ENCODE peak calls at places on chromosomes 16 and 17, in four cellular contexts. C is A549, F is WTC11, R is K562. S is an unnamed sample.
A peak's percentile ranks its signal among the peaks of the same experiment; 100 is the strongest.

GRCh38 chr16:2043980-2044451 is 3.6 kb downstream of the NTHL1 start:
- DNase-seq in C (no peak), F (no peak), R (no peak), S (no peak)

GRCh38 chr17:78687944-78688343 is 94.1 kb downstream of the CYTH1 start:
- DNase-seq in C (no peak), F (no peak), R (no peak), S (no peak)

GRCh38 chr17:4945176-4945943 is 3.0 kb downstream of the PFN1 start:
- DNase-seq in C (peak; percentile 97), F (no peak), R (peak; percentile 39), S (peak; percentile 59)

GRCh38 chr16:2963074-2963610 is 933 bp upstream of the KREMEN2 start:
- DNase-seq in C (no peak), F (peak; percentile 44), R (peak; percentile 88), S (no peak)

GRCh38 chr17:63369233-63369632 is 76.9 kb downstream of the CYB561 start:
- DNase-seq in C (no peak), F (no peak), R (no peak), S (no peak)

GRCh38 chr16:81094771-81095251 is 1.4 kb downstream of the GCSH start:
- DNase-seq in C (no peak), F (no peak), R (no peak), S (no peak)

GRCh38 chr16:90046971-90047713 is 27.9 kb upstream of the DBNDD1 start:
- DNase-seq in C (no peak), F (peak; percentile 29), R (peak; percentile 31), S (peak; percentile 45)

GRCh38 chr16:1420111-1420539 is 422 bp downstream of the UQCC4 start:
- DNase-seq in C (no peak), F (no peak), R (no peak), S (no peak)

GRCh38 chr16:30033270-30033669 is 2.2 kb upstream of the TLCD3B start:
- DNase-seq in C (no peak), F (no peak), R (peak; percentile 47), S (no peak)

GRCh38 chr17:57945999-57946797 is 9.0 kb downstream of the CUEDC1 start:
- DNase-seq in C (no peak), F (no peak), R (no peak), S (no peak)

GRCh38 chr17:55089251-55089650 is 120.7 kb downstream of the STXBP4 start:
- DNase-seq in C (no peak), F (no peak), R (no peak), S (no peak)

GRCh38 chr17:45425125-45425983 is 7.3 kb downstream of the ARHGAP27 start:
- DNase-seq in C (peak; percentile 97), F (peak; percentile 80), R (peak; percentile 77), S (peak; percentile 99)

GRCh38 chr17:47980516-47980915 is 9.6 kb downstream of the CDK5RAP3 start:
- DNase-seq in C (no peak), F (no peak), R (no peak), S (no peak)

GRCh38 chr17:28575126-28575795 is 1.4 kb downstream of the ALDOC start:
- DNase-seq in C (no peak), F (no peak), R (no peak), S (no peak)

GRCh38 chr16:2532494-2533141 is 1.4 kb upstream of the CEMP1 start:
- DNase-seq in C (no peak), F (peak; percentile 78), R (peak; percentile 57), S (peak; percentile 66)

GRCh38 chr17:70913086-70913485 is 743.8 kb downstream of the KCNJ2 start:
- DNase-seq in C (no peak), F (no peak), R (no peak), S (no peak)

GRCh38 chr16:28915181-28915580 is 9.9 kb downstream of the RABEP2 start:
- DNase-seq in C (no peak), F (no peak), R (no peak), S (no peak)

GRCh38 chr17:81481011-81481799 is 31.4 kb downstream of the ACTG1 start:
- DNase-seq in C (peak; percentile 87), F (peak; percentile 74), R (peak; percentile 99), S (no peak)

GRCh38 chr16:88069397-88070168 is 118.3 kb downstream of the BANP start:
- DNase-seq in C (no peak), F (no peak), R (no peak), S (no peak)

GRCh38 chr16:25138130-25138529 is 26.6 kb downstream of the LCMT1 start:
- DNase-seq in C (no peak), F (no peak), R (no peak), S (no peak)

GRCh38 chr16:49638696-49639629 is 216.9 kb downstream of the ZNF423 start:
- DNase-seq in C (no peak), F (no peak), R (no peak), S (no peak)

GRCh38 chr17:17792551-17793377 is 44.0 kb downstream of the SREBF1 start:
- DNase-seq in C (no peak), F (peak; percentile 36), R (no peak), S (no peak)

GRCh38 chr16:976389-976931 is 5.1 kb upstream of the SOX8 start:
- DNase-seq in C (no peak), F (no peak), R (no peak), S (no peak)

GRCh38 chr16:66849543-66849942 is 5.3 kb downstream of the CA7 start:
- DNase-seq in C (no peak), F (peak; percentile 32), R (no peak), S (no peak)
- TF ChIP-seq NR3C1 in C (no peak), F (no peak), R (no peak), S (no peak)

GRCh38 chr17:2723997-2724782 is 12.6 kb upstream of the CLUH start:
- DNase-seq in C (no peak), F (peak; percentile 80), R (peak; percentile 37), S (no peak)
- TF ChIP-seq NR3C1 in C (no peak), F (no peak), R (no peak), S (no peak)

DNA sequence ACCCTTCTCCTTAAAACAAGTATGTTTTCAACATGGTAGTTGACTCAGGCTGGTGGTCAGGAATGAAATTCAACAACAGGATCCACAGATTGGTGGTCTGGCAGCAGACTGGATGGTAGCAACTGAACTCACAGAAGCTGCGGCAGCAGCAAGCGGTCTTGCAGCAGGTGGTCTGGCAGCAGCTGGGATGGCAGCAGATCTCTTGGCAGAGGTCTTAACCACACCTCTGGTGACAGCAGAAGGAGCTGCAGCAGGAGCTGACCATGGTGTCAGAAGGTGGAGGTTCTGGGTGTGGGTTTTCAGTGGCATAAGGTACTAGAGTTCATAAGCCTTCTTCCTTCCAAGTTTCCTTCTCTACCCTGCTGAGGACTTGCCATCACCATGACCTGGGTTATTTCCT is 2.2 kb upstream of the KRTAP4-1 start:
- DNase-seq in C (no peak), F (no peak), R (no peak), S (no peak)
- TF ChIP-seq NR3C1 in C (no peak), F (no peak), R (no peak), S (no peak)

DNA sequence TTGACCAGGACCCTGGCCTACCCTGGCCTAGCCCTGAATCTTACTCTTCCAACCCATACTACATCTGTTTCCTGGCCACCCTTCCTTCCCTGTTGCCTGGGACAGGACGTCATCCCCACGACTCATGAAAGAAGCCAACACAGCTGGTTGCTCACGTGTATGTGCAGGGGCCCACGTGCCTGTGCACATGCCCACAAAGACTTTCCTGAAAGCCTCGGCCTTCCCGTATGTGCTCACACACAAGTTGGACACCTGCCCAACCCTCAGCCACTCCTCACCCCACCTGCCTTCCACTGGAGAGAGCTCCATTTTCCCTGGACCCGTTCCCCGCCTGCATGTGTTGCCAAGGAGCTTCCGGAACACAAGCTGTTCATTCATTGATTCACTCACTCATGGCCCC is 7.0 kb downstream of the PLXDC1 start:
- DNase-seq in C (no peak), F (no peak), R (no peak), S (no peak)
- TF ChIP-seq NR3C1 in C (no peak), F (no peak), R (no peak), S (no peak)

GRCh38 chr16:84369938-84370627 is 1.7 kb downstream of the ATP2C2 start:
- DNase-seq in C (no peak), F (no peak), R (no peak), S (no peak)

GRCh38 chr16:84370723-84371552 is 2.6 kb downstream of the ATP2C2 start:
- DNase-seq in C (no peak), F (no peak), R (no peak), S (no peak)

GRCh38 chr16:84369105-84369504 is 767 bp downstream of the ATP2C2 start:
- DNase-seq in C (no peak), F (peak; percentile 38), R (no peak), S (no peak)

GRCh38 chr16:84374160-84374489 is 5.8 kb downstream of the ATP2C2 start:
- DNase-seq in C (no peak), F (no peak), R (no peak), S (no peak)

GRCh38 chr16:84371553-84371865 is 3.2 kb downstream of the ATP2C2 start:
- DNase-seq in C (no peak), F (no peak), R (no peak), S (no peak)
- TF ChIP-seq NR3C1 in C (no peak), F (no peak), R (no peak), S (no peak)

GRCh38 chr17:16352838-16353701 is at the start of gene CENPV:
- DNase-seq in C (peak; percentile 91), F (peak; percentile 86), R (peak; percentile 81), S (peak; percentile 69)

GRCh38 chr17:16351831-16352230 is 1.4 kb downstream of the CENPV start:
- DNase-seq in C (no peak), F (no peak), R (no peak), S (no peak)

GRCh38 chr17:16354585-16354984 is 1.3 kb upstream of the CENPV start:
- DNase-seq in C (no peak), F (no peak), R (no peak), S (no peak)

GRCh38 chr17:16353702-16354174 is 469 bp upstream of the CENPV start:
- DNase-seq in C (no peak), F (no peak), R (no peak), S (no peak)

GRCh38 chr17:16352303-16352837 is 899 bp downstream of the CENPV start:
- DNase-seq in C (peak; percentile 63), F (peak; percentile 68), R (peak; percentile 32), S (peak; percentile 78)
- TF ChIP-seq NR3C1 in C (no peak), F (no peak), R (no peak), S (no peak)

GRCh38 chr16:79509906-79510305 is 90.6 kb downstream of the MAF start:
- DNase-seq in C (no peak), F (no peak), R (no peak), S (no peak)

GRCh38 chr16:79510879-79511278 is 89.7 kb downstream of the MAF start:
- DNase-seq in C (no peak), F (no peak), R (no peak), S (no peak)

GRCh38 chr16:79508294-79508693 is 92.2 kb downstream of the MAF start:
- DNase-seq in C (no peak), F (no peak), R (no peak), S (no peak)

GRCh38 chr16:79505344-79505743 is 95.2 kb downstream of the MAF start:
- DNase-seq in C (no peak), F (no peak), R (no peak), S (no peak)

GRCh38 chr16:79509221-79509631 is 91.3 kb downstream of the MAF start:
- DNase-seq in C (no peak), F (no peak), R (no peak), S (no peak)
- TF ChIP-seq NR3C1 in C (no peak), F (no peak), R (no peak), S (no peak)

S was measured in HepG2.